ENCODE peak calls at places on chromosomes 13 and 19, in six cellular contexts. C, U, P, Z, S and V are unnamed samples.

GRCh38 chr13:104106705-104107393 is 1040.6 kb upstream of the SLC10A2 start:
- DNase-seq in U (peak), C (no peak), S (no peak), Z (no peak), P (peak), V (no peak)

GRCh38 chr19:53865918-53866696 is 1.6 kb upstream of the MYADM start:
- DNase-seq in Z (peak), U (peak), S (no peak), P (peak), C (no peak), V (no peak)

GRCh38 chr19:11096210-11096841 is 7.1 kb downstream of the LDLR start:
- DNase-seq in P (peak), Z (peak), U (peak), C (no peak), S (no peak), V (no peak)

GRCh38 chr19:5447700-5448311 is 7.4 kb upstream of the ZNRF4 start:
- DNase-seq in C (no peak), P (peak), Z (no peak), S (no peak), U (no peak), V (no peak)

GRCh38 chr13:55567721-55568625 is 1572.7 kb upstream of the PRR20A start:
- DNase-seq in C (no peak), P (no peak), S (no peak), U (no peak), Z (no peak), V (no peak)

GRCh38 chr19:35731779-35732405 is 10.4 kb downstream of the IGFLR1 start:
- DNase-seq in C (no peak), P (no peak), Z (no peak), U (no peak), S (no peak), V (no peak)

GRCh38 chr13:34757441-34757840 is 184.6 kb upstream of the NBEA start:
- DNase-seq in Z (no peak), U (no peak), C (no peak), S (no peak), P (no peak), V (no peak)

GRCh38 chr13:113974304-113975281 is 717 bp upstream of the C13orf46 start:
- DNase-seq in Z (no peak), S (no peak), U (no peak), P (no peak), C (no peak), V (no peak)

GRCh38 chr19:42352216-42352892 is 26.9 kb downstream of the MEGF8 start:
- DNase-seq in P (peak), C (no peak), Z (no peak), S (no peak), U (peak), V (no peak)

GRCh38 chr13:106490887-106491321 is 44.6 kb downstream of the EFNB2 start:
- DNase-seq in Z (no peak), U (no peak), S (no peak), P (no peak), C (no peak), V (no peak)

GRCh38 chr13:49858183-49858856 is 65.8 kb upstream of the KPNA3 start:
- DNase-seq in S (peak), P (peak), U (peak), Z (peak), C (no peak), V (no peak)

GRCh38 chr19:57850553-57851017 is 926 bp downstream of the ZNF587 start:
- DNase-seq in S (peak), U (peak), C (no peak), Z (peak), P (peak), V (no peak)

GRCh38 chr19:36215276-36216171 is 618 bp downstream of the ZNF146 start:
- DNase-seq in Z (peak), P (peak), S (peak), U (peak), C (no peak), V (no peak)

GRCh38 chr13:32903720-32904119 is 112.5 kb upstream of the KL start:
- DNase-seq in Z (peak), S (no peak), U (no peak), C (no peak), P (no peak), V (no peak)

GRCh38 chr19:35513231-35513974 is at the start of gene DMKN:
- DNase-seq in P (peak), Z (peak), S (peak), C (no peak), U (no peak), V (no peak)

GRCh38 chr19:44401108-44401786 is at the start of gene ZNF285:
- DNase-seq in P (peak), Z (peak), U (peak), C (peak), S (peak), V (peak)

GRCh38 chr13:27472441-27472840 is 22.1 kb upstream of the MTIF3 start:
- DNase-seq in S (no peak), P (no peak), C (no peak), Z (no peak), U (no peak), V (no peak)

GRCh38 chr13:23876265-23876664 is 12.9 kb downstream of the MIPEP start:
- DNase-seq in S (no peak), U (no peak), P (peak), Z (peak), C (no peak), V (no peak)

GRCh38 chr13:25727250-25727649 is 324.6 kb downstream of the SHISA2 start:
- DNase-seq in C (no peak), P (no peak), S (no peak), Z (no peak), U (no peak), V (no peak)

GRCh38 chr19:9151367-9151766 is 11.2 kb downstream of the ZNF317 start:
- DNase-seq in U (no peak), C (no peak), P (no peak), Z (no peak), S (no peak), V (no peak)

GRCh38 chr13:22517544-22517943 is 663.2 kb upstream of the SGCG start:
- DNase-seq in C (no peak), U (no peak), Z (no peak), S (no peak), P (no peak), V (no peak)

GRCh38 chr13:70162141-70162540 is 53.9 kb upstream of the KLHL1 start:
- DNase-seq in C (no peak), U (no peak), P (peak), Z (no peak), S (no peak), V (no peak)

GRCh38 chr13:90968510-90968909 is 379.0 kb upstream of the MIR17HG start:
- DNase-seq in C (no peak), P (peak), U (peak), Z (peak), S (peak), V (no peak)

GRCh38 chr19:4645718-4646117 is 6.4 kb downstream of the TNFAIP8L1 start:
- DNase-seq in S (no peak), Z (no peak), P (no peak), U (no peak), C (no peak), V (no peak)

GRCh38 chr19:16330368-16330801 is 5.8 kb downstream of the KLF2 start:
- DNase-seq in S (peak), Z (peak), P (peak), U (peak), C (peak), V (peak)

GRCh38 chr19:47310323-47310722 is 662 bp downstream of the C5AR1 start:
- DNase-seq in P (no peak), U (no peak), C (no peak), Z (no peak), S (no peak), V (no peak)

GRCh38 chr19:32676895-32677359 is 1.3 kb downstream of the RGS9BP start:
- DNase-seq in U (no peak), S (no peak), C (no peak), Z (no peak), P (no peak), V (no peak)

GRCh38 chr13:113157206-113157928 is 1.1 kb upstream of the PROZ start:
- DNase-seq in C (no peak), Z (no peak), U (no peak), P (no peak), S (no peak), V (no peak)

GRCh38 chr13:46630419-46631183 is 77.6 kb downstream of the LRCH1 start:
- DNase-seq in U (no peak), P (no peak), C (no peak), S (no peak), Z (no peak), V (no peak)

GRCh38 chr19:42154471-42155323 is 22.5 kb upstream of the POU2F2 start:
- DNase-seq in C (no peak), U (no peak), P (no peak), Z (no peak), S (no peak), V (no peak)

GRCh38 chr19:50500060-50500752 is 10.8 kb downstream of the JOSD2 start:
- DNase-seq in P (no peak), Z (no peak), S (no peak), C (no peak), U (no peak), V (no peak)

GRCh38 chr19:29248332-29248844 is 35.4 kb upstream of the UQCRFS1 start:
- DNase-seq in Z (no peak), S (no peak), P (no peak), U (no peak), C (no peak), V (no peak)

GRCh38 chr13:113723400-113724015 is 35.5 kb upstream of the TMEM255B start:
- DNase-seq in C (no peak), P (no peak), S (no peak), U (no peak), Z (no peak), V (no peak)

GRCh38 chr13:24923305-24923640 is 159.3 kb downstream of the RNF17 start:
- DNase-seq in Z (peak), S (peak), P (peak), C (no peak), U (peak), V (peak)

GRCh38 chr13:39779337-39780270 is 124.1 kb downstream of the COG6 start:
- DNase-seq in Z (no peak), S (peak), U (peak), C (peak), P (peak), V (no peak)